ENCODE peak calls at places on chromosomes 11 and 22, in six cellular contexts. One of them, this sample, is unnamed.

GRCh38 chr11:22703040-22703439 is 36.6 kb downstream of the GAS2 start:
- DNase-seq in astrocyte: peak
- DNase-seq in spleen: no peak
- DNase-seq in A549: peak
- DNase-seq in brain microvascular endothelial cell: peak
- DNase-seq in WERI-Rb-1: no peak
- DNase-seq in this sample: peak

GRCh38 chr22:38177926-38178604 is 3.6 kb downstream of the PLA2G6 start:
- DNase-seq in astrocyte: peak
- DNase-seq in spleen: no peak
- DNase-seq in A549: peak
- DNase-seq in brain microvascular endothelial cell: peak
- DNase-seq in WERI-Rb-1: no peak
- DNase-seq in this sample: peak

GRCh38 chr11:80855975-80856524 is 1415.2 kb upstream of the TENM4 start:
- DNase-seq in astrocyte: peak
- DNase-seq in spleen: no peak
- DNase-seq in A549: no peak
- DNase-seq in brain microvascular endothelial cell: peak
- DNase-seq in WERI-Rb-1: no peak
- DNase-seq in this sample: peak

GRCh38 chr11:20873054-20873453 is 203.7 kb downstream of the NELL1 start:
- DNase-seq in astrocyte: no peak
- DNase-seq in spleen: no peak
- DNase-seq in A549: peak
- DNase-seq in brain microvascular endothelial cell: no peak
- DNase-seq in WERI-Rb-1: peak
- DNase-seq in this sample: no peak

GRCh38 chr11:69601346-69601975 is 39.5 kb upstream of the CCND1 start:
- DNase-seq in astrocyte: no peak
- DNase-seq in spleen: no peak
- DNase-seq in A549: no peak
- DNase-seq in brain microvascular endothelial cell: no peak
- DNase-seq in WERI-Rb-1: no peak
- DNase-seq in this sample: no peak

GRCh38 chr11:62088331-62088933 is 35.4 kb upstream of the INCENP start:
- DNase-seq in astrocyte: no peak
- DNase-seq in spleen: no peak
- DNase-seq in A549: no peak
- DNase-seq in brain microvascular endothelial cell: no peak
- DNase-seq in WERI-Rb-1: no peak
- DNase-seq in this sample: no peak

GRCh38 chr11:65424200-65425104 is 1.9 kb downstream of the NEAT1 start:
- DNase-seq in astrocyte: peak
- DNase-seq in spleen: peak
- DNase-seq in A549: no peak
- DNase-seq in brain microvascular endothelial cell: peak
- DNase-seq in WERI-Rb-1: no peak
- DNase-seq in this sample: no peak

GRCh38 chr11:9315078-9315688 is 790 bp upstream of the TMEM41B start:
- DNase-seq in astrocyte: peak
- DNase-seq in spleen: peak
- DNase-seq in A549: peak
- DNase-seq in brain microvascular endothelial cell: no peak
- DNase-seq in WERI-Rb-1: peak
- DNase-seq in this sample: no peak

GRCh38 chr11:35012467-35013191 is 96.2 kb downstream of the PDHX start:
- DNase-seq in astrocyte: no peak
- DNase-seq in spleen: no peak
- DNase-seq in A549: no peak
- DNase-seq in brain microvascular endothelial cell: no peak
- DNase-seq in WERI-Rb-1: no peak
- DNase-seq in this sample: no peak

GRCh38 chr22:43044402-43044801 is 29.5 kb upstream of the PACSIN2 start:
- DNase-seq in astrocyte: no peak
- DNase-seq in spleen: no peak
- DNase-seq in A549: no peak
- DNase-seq in brain microvascular endothelial cell: no peak
- DNase-seq in WERI-Rb-1: no peak
- DNase-seq in this sample: no peak

GRCh38 chr11:79092791-79093313 is 348.0 kb downstream of the TENM4 start:
- DNase-seq in astrocyte: peak
- DNase-seq in spleen: no peak
- DNase-seq in A549: no peak
- DNase-seq in brain microvascular endothelial cell: peak
- DNase-seq in WERI-Rb-1: no peak
- DNase-seq in this sample: peak

GRCh38 chr11:43941257-43941879 is 1.1 kb upstream of the C11orf96 start:
- DNase-seq in astrocyte: no peak
- DNase-seq in spleen: no peak
- DNase-seq in A549: no peak
- DNase-seq in brain microvascular endothelial cell: no peak
- DNase-seq in WERI-Rb-1: peak
- DNase-seq in this sample: no peak

GRCh38 chr11:114479331-114479730 is 40.1 kb downstream of the REXO2 start:
- DNase-seq in astrocyte: no peak
- DNase-seq in spleen: no peak
- DNase-seq in A549: no peak
- DNase-seq in brain microvascular endothelial cell: no peak
- DNase-seq in WERI-Rb-1: no peak
- DNase-seq in this sample: peak

GRCh38 chr22:48563966-48564330 is 1263.7 kb downstream of the BRD1 start:
- DNase-seq in astrocyte: no peak
- DNase-seq in spleen: no peak
- DNase-seq in A549: no peak
- DNase-seq in brain microvascular endothelial cell: no peak
- DNase-seq in WERI-Rb-1: no peak
- DNase-seq in this sample: no peak
- TF ChIP-seq CTCF in astrocyte: no peak
- TF ChIP-seq CTCF in spleen: no peak
- TF ChIP-seq CTCF in A549: no peak
- TF ChIP-seq CTCF in brain microvascular endothelial cell: no peak
- TF ChIP-seq CTCF in WERI-Rb-1: no peak
- TF ChIP-seq CTCF in this sample: no peak

DNA sequence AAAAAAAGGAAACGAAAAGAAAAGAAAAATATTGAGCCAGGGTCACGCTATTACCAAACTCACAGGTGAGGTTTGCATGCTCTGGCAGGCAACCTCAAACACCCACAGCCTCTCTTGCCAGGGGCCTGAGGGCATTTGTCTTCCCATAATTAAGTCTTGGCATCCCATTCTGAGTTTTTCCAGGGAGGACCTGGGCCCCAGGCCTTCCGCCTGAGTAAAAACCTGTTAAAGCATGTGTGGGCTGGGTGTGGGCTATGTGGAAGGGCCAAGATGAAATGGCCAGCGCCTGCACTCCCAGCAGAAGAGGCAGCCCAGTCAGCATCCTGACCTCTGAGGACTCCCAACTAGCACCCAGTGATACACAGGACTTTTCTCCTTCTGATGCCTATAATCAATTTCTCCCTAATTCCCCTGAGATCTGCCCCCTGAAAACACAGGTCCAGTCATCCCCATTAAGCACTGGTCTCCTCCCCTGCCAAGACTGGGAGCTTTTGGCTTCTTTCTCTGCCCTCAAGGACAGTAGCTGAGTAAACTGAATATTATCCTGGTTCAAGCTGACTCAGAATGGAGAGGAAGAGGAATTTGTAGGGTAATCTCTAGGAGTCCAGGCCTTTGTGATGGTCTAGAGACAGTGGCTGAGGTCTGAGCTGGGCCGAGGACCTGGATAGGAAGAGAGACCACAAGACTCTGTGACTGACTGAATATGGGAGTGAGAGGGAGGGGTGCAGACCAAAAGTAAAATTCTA is 35.6 kb upstream of the ACER3 start:
- DNase-seq in astrocyte: no peak
- DNase-seq in spleen: no peak
- DNase-seq in A549: no peak
- DNase-seq in brain microvascular endothelial cell: no peak
- DNase-seq in WERI-Rb-1: no peak
- DNase-seq in this sample: peak
- H3K27ac ChIP-seq in astrocyte: no peak
- H3K27ac ChIP-seq in spleen: no peak
- H3K27ac ChIP-seq in A549: peak
- H3K27ac ChIP-seq in brain microvascular endothelial cell: no peak
- H3K27ac ChIP-seq in WERI-Rb-1: no peak
- H3K27ac ChIP-seq in this sample: no peak

GRCh38 chr22:30920407-30920806 is 48.2 kb downstream of the MORC2 start:
- DNase-seq in astrocyte: peak
- DNase-seq in spleen: peak
- DNase-seq in A549: peak
- DNase-seq in brain microvascular endothelial cell: peak
- DNase-seq in WERI-Rb-1: peak
- DNase-seq in this sample: no peak

GRCh38 chr22:30919973-30920372 is 48.6 kb downstream of the MORC2 start:
- DNase-seq in astrocyte: no peak
- DNase-seq in spleen: no peak
- DNase-seq in A549: no peak
- DNase-seq in brain microvascular endothelial cell: no peak
- DNase-seq in WERI-Rb-1: no peak
- DNase-seq in this sample: no peak

GRCh38 chr22:30923168-30923900 is 45.2 kb downstream of the MORC2 start:
- DNase-seq in astrocyte: no peak
- DNase-seq in spleen: no peak
- DNase-seq in A549: no peak
- DNase-seq in brain microvascular endothelial cell: no peak
- DNase-seq in WERI-Rb-1: no peak
- DNase-seq in this sample: no peak

GRCh38 chr22:30921108-30921507 is 47.5 kb downstream of the MORC2 start:
- DNase-seq in astrocyte: no peak
- DNase-seq in spleen: no peak
- DNase-seq in A549: no peak
- DNase-seq in brain microvascular endothelial cell: no peak
- DNase-seq in WERI-Rb-1: peak
- DNase-seq in this sample: peak

GRCh38 chr22:30922151-30922611 is 46.4 kb downstream of the MORC2 start:
- DNase-seq in astrocyte: peak
- DNase-seq in spleen: peak
- DNase-seq in A549: no peak
- DNase-seq in brain microvascular endothelial cell: peak
- DNase-seq in WERI-Rb-1: peak
- DNase-seq in this sample: peak
- TF ChIP-seq CTCF in astrocyte: no peak
- TF ChIP-seq CTCF in spleen: no peak
- TF ChIP-seq CTCF in A549: no peak
- TF ChIP-seq CTCF in brain microvascular endothelial cell: no peak
- TF ChIP-seq CTCF in WERI-Rb-1: no peak
- TF ChIP-seq CTCF in this sample: no peak

GRCh38 chr22:30025187-30025586 is 55.1 kb upstream of the HORMAD2 start:
- DNase-seq in astrocyte: no peak
- DNase-seq in spleen: no peak
- DNase-seq in A549: no peak
- DNase-seq in brain microvascular endothelial cell: no peak
- DNase-seq in WERI-Rb-1: no peak
- DNase-seq in this sample: no peak

GRCh38 chr22:30028731-30029130 is 51.5 kb upstream of the HORMAD2 start:
- DNase-seq in astrocyte: no peak
- DNase-seq in spleen: no peak
- DNase-seq in A549: no peak
- DNase-seq in brain microvascular endothelial cell: no peak
- DNase-seq in WERI-Rb-1: no peak
- DNase-seq in this sample: no peak

GRCh38 chr22:30026751-30027150 is 53.5 kb upstream of the HORMAD2 start:
- DNase-seq in astrocyte: no peak
- DNase-seq in spleen: no peak
- DNase-seq in A549: no peak
- DNase-seq in brain microvascular endothelial cell: no peak
- DNase-seq in WERI-Rb-1: no peak
- DNase-seq in this sample: no peak

GRCh38 chr22:30027791-30028190 is 52.5 kb upstream of the HORMAD2 start:
- DNase-seq in astrocyte: no peak
- DNase-seq in spleen: no peak
- DNase-seq in A549: no peak
- DNase-seq in brain microvascular endothelial cell: no peak
- DNase-seq in WERI-Rb-1: no peak
- DNase-seq in this sample: no peak

DNA sequence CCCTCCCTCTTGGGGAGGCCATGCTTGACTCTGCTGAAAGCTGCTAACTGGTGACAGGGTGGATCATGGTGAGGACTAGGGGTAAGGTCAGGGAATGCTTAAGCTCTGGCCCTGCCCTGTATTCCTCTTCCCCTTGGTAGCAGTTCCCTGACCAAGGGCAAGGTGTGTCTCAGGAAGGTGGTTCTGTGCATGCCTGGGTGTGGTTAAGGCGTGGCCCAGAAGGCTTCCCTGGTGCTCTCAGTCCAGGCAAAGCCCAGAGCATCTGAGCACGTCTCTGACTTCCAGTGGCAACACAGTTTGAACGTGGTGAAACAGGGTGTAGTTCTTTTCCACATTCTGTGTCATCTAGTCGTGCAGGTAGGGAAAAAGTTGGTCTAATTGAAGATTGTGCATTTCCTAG is 53.1 kb upstream of the HORMAD2 start:
- DNase-seq in astrocyte: no peak
- DNase-seq in spleen: no peak
- DNase-seq in A549: no peak
- DNase-seq in brain microvascular endothelial cell: no peak
- DNase-seq in WERI-Rb-1: no peak
- DNase-seq in this sample: peak
- H3K27ac ChIP-seq in astrocyte: no peak
- H3K27ac ChIP-seq in spleen: no peak
- H3K27ac ChIP-seq in A549: no peak
- H3K27ac ChIP-seq in brain microvascular endothelial cell: no peak
- H3K27ac ChIP-seq in WERI-Rb-1: no peak
- H3K27ac ChIP-seq in this sample: no peak

GRCh38 chr11:11876458-11876857 is 34.7 kb downstream of the USP47 start:
- DNase-seq in astrocyte: no peak
- DNase-seq in spleen: no peak
- DNase-seq in A549: no peak
- DNase-seq in brain microvascular endothelial cell: peak
- DNase-seq in WERI-Rb-1: no peak
- DNase-seq in this sample: no peak
- TF ChIP-seq CTCF in astrocyte: peak
- TF ChIP-seq CTCF in spleen: no peak
- TF ChIP-seq CTCF in A549: peak
- TF ChIP-seq CTCF in brain microvascular endothelial cell: peak
- TF ChIP-seq CTCF in WERI-Rb-1: peak
- TF ChIP-seq CTCF in this sample: peak

DNA sequence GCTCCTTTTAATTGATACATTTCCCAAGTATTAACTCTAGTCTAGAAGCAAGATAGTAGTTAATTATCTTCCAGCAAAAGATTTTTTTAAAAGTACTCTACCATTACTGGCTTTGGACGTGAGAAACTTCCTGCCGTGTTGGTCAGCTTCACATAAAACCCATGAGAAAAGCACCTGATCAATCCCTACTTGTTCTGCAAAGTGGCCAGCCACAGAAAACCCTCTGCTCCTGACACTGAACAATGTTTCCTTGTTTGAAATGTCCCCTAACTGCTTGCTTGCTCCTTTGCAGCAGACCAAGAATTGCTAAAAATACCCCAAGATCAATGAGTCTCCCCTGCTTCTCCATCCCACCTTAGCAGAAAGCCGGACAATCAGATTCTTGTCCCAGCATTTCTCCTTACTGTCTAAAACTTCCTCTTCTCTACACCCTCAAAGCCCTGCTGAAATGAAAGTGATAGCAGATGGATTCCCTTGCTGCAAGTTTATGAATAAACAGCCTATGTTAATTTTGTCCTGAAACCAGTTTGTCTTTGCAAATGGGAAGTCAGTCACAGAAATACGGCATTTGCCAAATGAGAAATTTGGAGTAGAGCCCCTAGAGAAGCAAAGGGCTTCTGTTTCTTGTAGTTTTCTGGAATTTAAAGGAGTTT is 207.1 kb upstream of the ARHGAP20 start:
- DNase-seq in astrocyte: no peak
- DNase-seq in spleen: no peak
- DNase-seq in A549: no peak
- DNase-seq in brain microvascular endothelial cell: no peak
- DNase-seq in WERI-Rb-1: no peak
- DNase-seq in this sample: no peak
- H3K27ac ChIP-seq in astrocyte: no peak
- H3K27ac ChIP-seq in spleen: no peak
- H3K27ac ChIP-seq in A549: no peak
- H3K27ac ChIP-seq in brain microvascular endothelial cell: no peak
- H3K27ac ChIP-seq in WERI-Rb-1: no peak
- H3K27ac ChIP-seq in this sample: no peak

This sample was measured in foreskin keratinocyte.